ENCODE peak calls at places on chromosomes 6 and 20, in eight cellular contexts. U is left ventricle myocardium inferior, V is upper lobe of right lung, A is psoas muscle, S is A673, J is fibroblast of lung, M is heart right ventricle, D is IMR-90. R is an unnamed sample.
A peak's percentile ranks its signal among the peaks of the same experiment; 100 is the strongest.

GRCh38 chr6:132131777-132132176 is 180.6 kb upstream of the CCN2 start:
- DNase-seq in J (peak; percentile 99), S (peak; percentile 65), M (peak; percentile 61), V (no peak), U (peak; percentile 21), D (peak; percentile 100), A (peak; percentile 32), R (no peak)

GRCh38 chr6:134956032-134956431 is 6.1 kb upstream of the ALDH8A1 start:
- DNase-seq in S (no peak), M (no peak), A (no peak), V (no peak), J (no peak), D (peak; percentile 19), U (no peak), R (no peak)

GRCh38 chr6:43776115-43776798 is 6.2 kb downstream of the VEGFA start:
- DNase-seq in J (no peak), V (peak; percentile 51), M (no peak), U (no peak), S (no peak), D (no peak), A (peak; percentile 47), R (no peak)

GRCh38 chr6:121055572-121056163 is 278.6 kb downstream of the TBC1D32 start:
- DNase-seq in S (peak; percentile 69), V (no peak), D (peak; percentile 52), J (peak; percentile 65), A (no peak), M (no peak), U (no peak), R (no peak)

GRCh38 chr20:54197621-54198604 is 10.0 kb upstream of the PFDN4 start:
- DNase-seq in M (no peak), S (peak; percentile 73), A (no peak), D (peak; percentile 49), V (no peak), J (peak; percentile 74), U (no peak), R (no peak)

GRCh38 chr20:58584881-58585752 is 66.0 kb upstream of the STX16 start:
- DNase-seq in A (no peak), U (no peak), V (no peak), J (peak; percentile 73), S (no peak), M (no peak), D (peak; percentile 73), R (no peak)

GRCh38 chr6:124795879-124796838 is 166.1 kb upstream of the RNF217 start:
- DNase-seq in S (peak; percentile 74), M (peak; percentile 8), J (peak; percentile 52), A (peak; percentile 56), D (peak; percentile 1), V (no peak), U (peak; percentile 22), R (peak; percentile 74)

GRCh38 chr6:44722736-44723135 is 335.2 kb downstream of the CDC5L start:
- DNase-seq in J (no peak), S (no peak), U (no peak), M (no peak), A (no peak), D (no peak), V (no peak), R (no peak)

GRCh38 chr6:169839898-169840631 is 88.6 kb downstream of the ERMARD start:
- DNase-seq in S (no peak), U (no peak), V (peak; percentile 46), M (no peak), D (no peak), J (no peak), A (no peak), R (no peak)

GRCh38 chr6:21392177-21392576 is 201.4 kb upstream of the SOX4 start:
- DNase-seq in S (no peak), U (no peak), V (no peak), M (no peak), J (no peak), D (no peak), A (no peak), R (no peak)

GRCh38 chr20:17504326-17504897 is 26.8 kb downstream of the BFSP1 start:
- DNase-seq in U (no peak), J (no peak), S (no peak), M (no peak), D (no peak), A (no peak), V (no peak), R (peak; percentile 49)

GRCh38 chr20:58927490-58928061 is 53.5 kb upstream of the NELFCD start:
- DNase-seq in D (no peak), V (no peak), U (no peak), S (no peak), M (no peak), A (no peak), J (no peak), R (no peak)

DNA sequence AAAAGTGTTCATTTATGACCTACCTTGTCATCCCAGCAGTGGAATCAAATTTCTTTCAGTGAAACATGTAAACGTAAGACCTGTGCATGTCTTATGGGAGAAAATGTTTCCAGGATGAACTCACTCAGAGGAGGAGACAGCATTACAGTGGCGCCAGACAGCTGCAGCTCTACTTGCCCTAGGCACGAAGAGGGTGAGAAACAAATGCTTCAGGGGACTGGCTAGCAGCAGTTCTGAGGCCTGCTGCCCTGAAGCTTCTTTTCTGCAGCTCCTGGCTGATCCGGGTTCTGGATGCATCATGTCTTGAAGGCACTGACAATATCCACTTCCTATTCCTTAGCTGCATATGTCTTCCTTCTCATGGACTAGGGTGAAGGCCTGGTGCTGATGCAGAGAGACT is 120.2 kb downstream of the QRSL1 start:
- DNase-seq in J (no peak), D (peak; percentile 30), V (no peak), A (no peak), S (no peak), U (no peak), M (no peak), R (no peak)
- H3K27ac ChIP-seq in J (no peak overlapping the region), D (no peak overlapping the region), V (no peak overlapping the region), A (no peak overlapping the region), S (no peak overlapping the region), U (no peak overlapping the region), M (no peak overlapping the region), R (no peak overlapping the region)

DNA sequence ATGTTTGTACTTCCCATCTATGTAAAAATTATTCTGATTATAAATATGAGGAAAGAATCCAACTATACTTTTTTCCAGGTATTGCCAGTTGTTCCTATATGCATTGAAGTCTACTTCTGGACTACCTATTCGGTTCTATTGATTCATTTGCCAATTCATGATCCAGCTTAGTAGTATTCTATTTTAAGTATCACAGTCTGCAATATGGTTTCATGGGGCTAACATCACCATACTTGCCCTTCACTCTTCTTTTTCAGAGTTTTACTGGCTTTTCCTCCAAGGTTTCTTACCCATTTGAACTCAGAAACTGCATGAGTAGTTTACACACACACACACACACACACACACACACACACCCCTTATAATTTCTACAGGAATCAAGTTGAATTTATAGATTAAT is 34.5 kb downstream of the NUDT3 start:
- DNase-seq in D (no peak), V (no peak), A (no peak), U (no peak), S (no peak), M (no peak), J (no peak), R (no peak)
- TF ChIP-seq CTCF in D (no peak), V (no peak), A (no peak), U (no peak), S (no peak), M (no peak), J (no peak), R (no peak)

GRCh38 chr6:84605308-84605707 is 159.1 kb downstream of the TBX18 start:
- DNase-seq in V (no peak), A (no peak), U (no peak), S (no peak), J (no peak), M (no peak), D (no peak), R (no peak)

GRCh38 chr6:84601366-84601765 is 163.0 kb downstream of the TBX18 start:
- DNase-seq in M (no peak), D (no peak), S (no peak), U (no peak), V (no peak), A (no peak), J (no peak), R (no peak)

GRCh38 chr6:84597238-84597875 is 167.0 kb downstream of the TBX18 start:
- DNase-seq in V (no peak), S (no peak), J (peak; percentile 5), M (no peak), A (no peak), D (no peak), U (no peak), R (no peak)

GRCh38 chr6:84596488-84596887 is 167.9 kb downstream of the TBX18 start:
- DNase-seq in V (no peak), S (no peak), D (no peak), J (no peak), U (no peak), A (no peak), M (no peak), R (no peak)

DNA sequence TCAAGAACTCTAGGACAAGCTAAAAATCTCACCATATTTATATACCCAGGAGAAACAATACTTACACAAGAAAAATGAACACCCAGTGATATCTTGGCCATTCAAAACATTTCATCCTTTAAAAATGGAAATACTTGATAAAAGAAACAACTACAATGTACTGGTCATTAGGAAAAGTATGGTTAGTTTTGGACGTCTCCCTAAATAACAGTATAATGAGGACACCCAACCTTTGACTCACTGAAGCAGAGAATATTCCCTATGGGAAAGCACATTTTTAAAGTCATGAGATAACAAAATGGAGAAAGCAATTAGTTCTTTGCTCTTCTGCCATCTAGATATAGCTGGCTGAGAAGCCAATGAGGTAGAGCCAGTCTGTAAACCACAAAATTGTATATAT is 164.4 kb downstream of the TBX18 start:
- DNase-seq in U (no peak), A (no peak), V (no peak), J (no peak), M (no peak), S (no peak), D (no peak), R (no peak)
- H3K4me3 ChIP-seq in U (no peak overlapping the region), A (no peak overlapping the region), V (no peak overlapping the region), J (no peak overlapping the region), M (no peak overlapping the region), S (no peak overlapping the region), D (no peak overlapping the region), R (no peak overlapping the region)

GRCh38 chr6:136149311-136149710 is 100.8 kb downstream of the MTFR2 start:
- DNase-seq in A (no peak), S (no peak), M (no peak), U (no peak), J (no peak), D (no peak), V (no peak), R (no peak)

GRCh38 chr6:136148523-136148922 is 101.6 kb downstream of the MTFR2 start:
- DNase-seq in M (no peak), D (no peak), U (no peak), A (no peak), S (no peak), J (no peak), V (no peak), R (no peak)

GRCh38 chr6:136148051-136148450 is 102.1 kb downstream of the MTFR2 start:
- DNase-seq in V (no peak), J (no peak), D (peak; percentile 28), A (no peak), U (no peak), M (no peak), S (no peak), R (no peak)

GRCh38 chr6:136147342-136147741 is 102.8 kb downstream of the MTFR2 start:
- DNase-seq in U (peak; percentile 23), J (no peak), D (no peak), A (no peak), M (peak; percentile 27), S (no peak), V (no peak), R (no peak)

DNA sequence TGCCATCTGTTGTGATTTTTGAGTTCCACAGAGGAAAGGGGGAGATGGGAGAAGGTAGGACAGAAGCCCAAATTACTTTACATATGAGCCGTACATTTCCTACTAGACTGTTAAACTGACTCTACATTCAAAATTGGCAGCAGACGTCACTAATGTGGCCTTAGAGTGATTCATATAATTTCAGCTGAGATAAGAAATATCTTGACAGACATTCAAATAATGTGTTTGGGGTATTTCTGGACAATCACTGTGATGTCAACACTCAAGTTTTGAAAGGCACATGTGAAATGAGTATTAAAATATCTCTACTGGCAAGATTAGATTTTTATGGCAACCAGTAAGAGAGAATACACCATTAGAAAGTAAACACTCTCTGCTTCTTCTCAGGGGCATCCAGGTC is 104.0 kb downstream of the MTFR2 start:
- DNase-seq in A (no peak), V (no peak), S (no peak), U (no peak), D (peak; percentile 11), J (no peak), M (no peak), R (no peak)
- H3K27ac ChIP-seq in A (no peak overlapping the region), V (no peak overlapping the region), S (no peak overlapping the region), U (peak overlapping the region; percentile 56), D (no peak overlapping the region), J (no peak overlapping the region), M (peak overlapping the region; percentile 63), R (no peak overlapping the region)

R was measured in dorsolateral prefrontal cortex.